ENCODE peak calls at places on chromosome 12, in seven cellular contexts. E is lung, N is prostate gland, C is SJCRH30, S is suprapubic skin, X is small intestine, H is hepatocyte. M is an unnamed sample. For H3K4me1, the result is how much of the 10 kb centered on the place peaks cover.

GRCh38 chr12:132672678-132673077 is 14.5 kb downstream of the POLE start:
- DNase-seq in H (no peak), X (no peak), C (no peak), E (no peak), S (no peak), N (no peak), M (no peak)

GRCh38 chr12:9106067-9106466 is 9.7 kb downstream of the A2M start:
- DNase-seq in N (no peak), H (no peak), C (no peak), E (no peak), S (no peak), X (no peak), M (no peak)

GRCh38 chr12:532908-533565 is 73.3 kb downstream of the B4GALNT3 start:
- DNase-seq in X (no peak), H (peak), E (no peak), S (no peak), C (peak), N (no peak), M (no peak)

GRCh38 chr12:113116875-113117274 is 18.7 kb downstream of the RASAL1 start:
- DNase-seq in E (no peak), N (no peak), C (no peak), H (no peak), S (no peak), X (no peak), M (no peak)

GRCh38 chr12:31518680-31519227 is 72.2 kb downstream of the DENND5B start:
- DNase-seq in S (no peak), C (peak), X (no peak), E (no peak), N (no peak), H (peak), M (no peak)

GRCh38 chr12:19739195-19739776 is 300.0 kb downstream of the AEBP2 start:
- DNase-seq in N (peak), X (peak), E (no peak), S (no peak), C (peak), H (peak), M (no peak)

GRCh38 chr12:45214739-45215418 is 1.0 kb upstream of the ANO6 start:
- DNase-seq in X (no peak), S (no peak), E (no peak), N (no peak), C (peak), H (no peak), M (no peak)

GRCh38 chr12:32061033-32061432 is 45.6 kb upstream of the BICD1 start:
- DNase-seq in X (no peak), E (no peak), S (no peak), N (no peak), C (no peak), H (no peak), M (no peak)

GRCh38 chr12:7642876-7643309 is 22.8 kb downstream of the APOBEC1 start:
- DNase-seq in C (peak), E (no peak), S (no peak), N (no peak), H (no peak), X (peak), M (no peak)

GRCh38 chr12:25840678-25841077 is 117.8 kb upstream of the RASSF8 start:
- DNase-seq in N (no peak), C (no peak), E (no peak), H (no peak), X (no peak), S (no peak), M (no peak)

GRCh38 chr12:16670456-16671050 is 64.6 kb upstream of the LMO3 start:
- DNase-seq in N (no peak), C (no peak), X (no peak), H (no peak), E (no peak), S (no peak), M (no peak)

GRCh38 chr12:121223283-121223946 is 13.5 kb downstream of the P2RX4 start:
- DNase-seq in E (no peak), H (no peak), C (no peak), S (no peak), X (peak), N (no peak), M (no peak)

GRCh38 chr12:50087159-50087558 is 2.0 kb downstream of the SMARCD1 start:
- DNase-seq in E (no peak), S (no peak), H (no peak), N (no peak), X (no peak), C (no peak), M (no peak)

GRCh38 chr12:131101006-131101405 is 147.3 kb downstream of the ADGRD1 start:
- DNase-seq in X (no peak), S (peak), N (no peak), C (no peak), E (no peak), H (no peak), M (no peak)

GRCh38 chr12:2372735-2373134 is 319.9 kb downstream of the CACNA1C start:
- DNase-seq in X (no peak), S (no peak), E (no peak), N (no peak), C (no peak), H (no peak), M (no peak)

GRCh38 chr12:5305425-5305824 is 126.5 kb upstream of the NTF3 start:
- DNase-seq in C (peak), X (peak), N (no peak), S (no peak), E (no peak), H (no peak), M (no peak)

GRCh38 chr12:89750821-89751227 is 42.2 kb upstream of the ATP2B1 start:
- DNase-seq in N (no peak), C (no peak), H (no peak), E (no peak), S (no peak), X (no peak), M (no peak)

GRCh38 chr12:12818693-12819092 is 5.5 kb downstream of the DDX47 start:
- DNase-seq in X (no peak), E (no peak), S (no peak), N (no peak), C (no peak), H (no peak), M (no peak)

GRCh38 chr12:12817611-12818010 is 4.5 kb downstream of the DDX47 start:
- DNase-seq in E (no peak), S (no peak), N (no peak), H (no peak), C (no peak), X (no peak), M (no peak)

GRCh38 chr12:12819752-12820311 is 6.7 kb downstream of the DDX47 start:
- DNase-seq in S (no peak), N (peak), C (peak), E (no peak), X (no peak), H (peak), M (no peak)

GRCh38 chr12:12821975-12822374 is 8.8 kb downstream of the DDX47 start:
- DNase-seq in E (no peak), N (no peak), H (no peak), C (no peak), X (no peak), S (no peak), M (no peak)

DNA sequence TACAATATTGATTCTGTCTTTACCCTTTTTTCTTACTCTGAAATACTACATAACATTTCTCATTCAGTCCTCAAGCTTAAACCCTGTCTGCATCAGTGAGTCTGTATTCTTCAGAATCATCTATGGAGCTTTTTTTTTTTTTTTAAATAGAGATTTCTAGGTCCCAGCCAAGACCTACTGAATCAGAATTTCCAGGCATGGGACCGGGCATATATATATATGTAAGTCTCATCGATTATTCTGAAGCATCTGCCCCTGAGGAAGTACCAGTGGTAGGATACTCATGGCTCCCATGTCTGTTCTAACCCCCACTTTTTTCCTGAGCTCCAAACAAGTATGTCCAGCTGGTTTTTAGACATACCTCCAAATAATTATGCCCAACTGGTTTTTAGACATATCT is 6.1 kb downstream of the DDX47 start:
- DNase-seq in H (no peak), X (no peak), N (no peak), S (no peak), E (no peak), C (no peak), M (no peak)
- H3K4me1 ChIP-seq in H (under half), X (under half), N (under half), S (under half), E (under half), C (under half), M (under half)

GRCh38 chr12:98821849-98822248 is 176.8 kb downstream of the APAF1 start:
- DNase-seq in C (no peak), E (no peak), H (no peak), X (no peak), S (no peak), N (no peak), M (no peak)
- H3K27ac ChIP-seq in C (no peak), E (no peak), H (no peak), X (no peak), S (no peak), N (no peak), M (no peak)

DNA sequence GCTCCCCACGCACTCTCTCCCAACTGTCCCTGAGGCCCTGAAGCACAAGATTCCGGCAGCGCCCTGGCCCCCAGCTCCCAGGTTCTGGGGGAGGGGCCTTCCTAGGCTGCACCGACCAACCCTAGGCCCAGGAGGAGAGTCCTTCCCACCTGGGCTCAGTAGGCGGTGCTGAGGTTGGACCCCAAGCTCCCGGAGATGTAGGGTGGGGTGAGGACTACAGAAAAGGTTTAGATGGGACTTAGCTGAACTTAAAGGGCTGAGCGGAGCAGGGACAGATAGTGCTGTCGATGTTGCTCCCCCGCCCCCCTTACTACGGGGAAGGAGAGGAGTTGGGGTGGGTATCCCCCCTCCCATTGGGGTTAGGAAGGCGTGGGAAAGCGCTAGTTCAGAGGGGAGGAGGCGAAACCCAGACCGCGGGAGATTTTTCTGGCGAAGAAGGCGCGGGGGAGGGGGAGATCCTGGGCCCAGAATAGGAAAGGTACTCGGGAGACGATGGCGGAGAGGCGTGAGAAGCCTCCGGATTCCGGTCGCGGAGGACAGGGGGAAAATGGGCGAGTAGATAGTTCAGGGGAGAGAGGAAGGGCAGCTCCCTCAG is 4.2 kb upstream of the BAZ2A start:
- DNase-seq in S (no peak), C (peak), N (peak), E (peak), X (peak), H (peak), M (no peak)
- H3K4me1 ChIP-seq in S (half or more), C (under half), N (under half), E (under half), X (under half), H (under half), M (half or more)

GRCh38 chr12:15477761-15478160 is 155.5 kb downstream of the PTPRO start:
- DNase-seq in E (no peak), X (no peak), C (peak), S (no peak), N (no peak), H (no peak), M (no peak)
- H3K27ac ChIP-seq in E (no peak), X (no peak), C (no peak), S (no peak), N (no peak), H (no peak), M (no peak)

DNA sequence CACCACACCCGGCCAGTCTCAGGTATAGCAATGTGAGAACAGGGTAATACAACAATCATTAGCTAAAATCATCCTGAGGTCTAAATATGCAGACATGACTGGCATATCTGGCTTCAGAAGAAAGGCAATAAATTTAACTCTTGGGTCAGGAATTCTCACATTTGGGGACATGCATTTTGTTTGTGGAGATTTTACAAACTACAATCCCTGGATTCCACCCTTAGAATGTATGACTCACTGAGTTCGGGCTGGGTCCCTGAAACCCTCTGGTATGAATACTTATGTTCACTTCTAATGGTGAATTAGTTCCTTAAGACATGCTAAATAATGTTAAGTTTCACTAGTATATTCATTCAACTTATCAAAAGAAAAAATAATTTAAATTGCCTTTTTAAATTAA is 98.9 kb upstream of the HMGA2 start:
- DNase-seq in X (no peak), S (no peak), H (no peak), N (no peak), C (no peak), E (no peak), M (no peak)
- H3K4me1 ChIP-seq in X (under half), S (under half), H (under half), N (under half), C (under half), E (under half), M (under half)

DNA sequence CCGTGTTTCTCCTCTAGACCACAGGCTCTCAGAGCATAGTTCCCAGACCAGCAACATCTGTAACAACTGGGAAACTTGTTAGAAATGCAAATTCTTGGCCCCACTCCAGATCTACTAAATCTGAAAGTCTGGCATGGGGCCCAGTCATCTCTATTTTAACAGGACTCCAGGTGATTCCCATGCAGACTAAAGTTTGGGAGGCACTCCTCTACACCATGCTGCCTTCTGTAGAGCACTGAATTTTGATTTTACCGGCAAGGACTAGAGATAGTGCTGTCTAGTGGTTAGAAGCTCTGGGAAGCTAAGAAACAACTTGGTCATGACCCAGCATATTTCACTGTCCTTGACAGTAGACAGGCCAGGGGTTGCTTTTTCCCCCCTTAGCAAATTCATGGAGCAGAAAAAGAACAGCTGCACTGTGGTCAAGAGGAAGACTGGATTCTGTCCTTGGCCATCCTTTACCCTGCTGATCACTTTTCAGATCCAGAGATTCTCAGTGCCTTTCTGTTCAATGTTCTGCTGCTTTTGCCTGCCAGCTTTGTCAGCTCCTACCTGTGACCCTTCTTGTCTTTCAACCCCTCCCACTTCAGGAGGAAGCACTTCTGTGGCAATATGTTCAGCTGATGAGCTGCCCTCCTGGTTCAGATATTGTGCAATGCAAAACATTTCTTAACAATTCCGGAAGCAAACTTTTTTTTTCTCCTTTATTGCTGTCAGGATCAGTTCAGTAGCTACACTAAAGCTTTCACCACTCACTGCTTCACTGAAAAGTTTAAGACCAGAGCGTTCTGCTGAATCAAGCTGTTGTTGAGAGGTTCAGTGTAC is 133.8 kb upstream of the NUDT4 start:
- DNase-seq in N (peak), C (peak), X (peak), E (peak), S (no peak), H (peak), M (no peak)
- H3K27ac ChIP-seq in N (no peak), C (peak), X (peak), E (no peak), S (peak), H (peak), M (no peak)

DNA sequence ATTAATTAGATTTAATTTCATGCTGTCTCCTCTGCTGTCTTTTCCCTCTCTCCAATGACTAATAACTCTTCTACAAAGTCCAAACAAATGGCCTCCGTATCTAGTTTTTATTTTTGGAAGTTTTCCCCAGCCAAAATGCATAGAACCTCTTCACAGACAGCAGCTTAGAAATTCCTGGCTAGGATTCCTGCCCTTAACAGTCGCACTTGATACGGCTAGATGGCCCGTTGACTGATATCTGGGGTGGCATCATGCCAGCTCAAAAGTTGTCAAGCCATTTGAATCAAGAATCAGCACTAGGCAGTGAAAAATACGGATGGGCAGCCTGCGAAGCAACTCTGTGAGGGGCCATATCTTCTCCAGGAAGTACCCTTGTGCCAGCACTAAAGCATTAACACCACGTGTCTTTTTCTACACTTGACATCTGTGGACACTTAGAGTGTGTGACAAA is 39.0 kb upstream of the KRR1 start:
- DNase-seq in N (no peak), C (peak), H (no peak), E (no peak), S (no peak), X (peak), M (peak)
- H3K4me1 ChIP-seq in N (under half), C (half or more), H (under half), E (under half), S (under half), X (under half), M (under half)

GRCh38 chr12:105418232-105418631 is 87.7 kb downstream of the C12orf75 start:
- DNase-seq in N (no peak), H (peak), S (no peak), X (no peak), E (no peak), C (peak), M (no peak)
- H3K27ac ChIP-seq in N (no peak), H (no peak), S (peak), X (no peak), E (no peak), C (peak), M (no peak)

GRCh38 chr12:51975196-51975595 is 23.7 kb downstream of the ACVR1B start:
- DNase-seq in H (no peak), C (no peak), E (no peak), N (no peak), S (peak), X (no peak), M (no peak)
- H3K4me1 ChIP-seq in H (half or more), C (under half), E (under half), N (under half), S (half or more), X (under half), M (under half)

DNA sequence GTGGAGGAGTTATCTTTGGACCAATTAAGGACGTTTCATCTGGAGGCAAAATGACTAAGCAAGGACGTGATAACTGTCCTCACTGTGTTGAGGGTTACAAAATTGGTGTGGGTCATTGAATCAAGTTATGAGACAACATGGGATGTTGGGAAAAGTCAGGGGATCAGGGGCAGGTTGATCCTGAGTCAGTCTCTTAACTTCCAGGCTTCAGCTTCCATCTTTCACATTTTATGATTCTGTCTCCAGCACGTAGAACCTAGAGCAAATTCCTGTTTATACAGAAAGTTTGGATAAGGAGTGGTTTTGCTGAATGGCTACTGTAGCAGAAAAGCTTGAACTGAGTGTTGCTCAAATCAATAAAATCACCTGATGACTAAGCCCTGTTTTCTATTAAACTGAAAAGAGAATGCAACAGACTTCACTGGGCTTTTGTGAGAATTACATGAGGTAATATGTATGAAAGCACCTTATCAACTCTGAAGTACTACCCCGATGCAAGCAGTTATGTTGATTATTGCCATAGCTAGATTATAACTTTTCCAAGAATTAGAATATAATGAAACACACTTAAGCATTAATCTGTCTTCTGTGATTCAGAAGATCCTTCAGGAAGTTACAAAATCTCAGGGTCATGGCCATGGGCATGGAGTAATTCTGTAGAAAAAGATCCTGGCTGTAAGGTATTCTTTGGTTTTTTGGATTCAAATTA is 184.8 kb downstream of the ETV6 start:
- DNase-seq in H (no peak), S (no peak), C (no peak), X (no peak), N (no peak), E (no peak), M (no peak)
- H3K27ac ChIP-seq in H (no peak), S (no peak), C (no peak), X (no peak), N (no peak), E (no peak), M (peak)